ENCODE peak calls at places on chromosomes 6 and 20, in four cellular contexts. F is activated CD8-positive, alpha-beta memory T cell treated with anti-CD3 and anti-CD28 coated beads for 24 hours; G is HEK293T; K is AG09319. V is an unnamed sample.

GRCh38 chr6:149545258-149545753 is 537 bp downstream of the PPIL4 start:
- DNase-seq in F (peak), G (peak), K (no peak), V (peak)

GRCh38 chr6:55696501-55696900 is 117.5 kb upstream of the HMGCLL1 start:
- DNase-seq in F (no peak), G (no peak), K (no peak), V (no peak)

GRCh38 chr6:167394330-167394729 is 69.4 kb downstream of the TTLL2 start:
- DNase-seq in F (no peak), G (no peak), K (no peak), V (peak)

GRCh38 chr6:168184701-168185100 is 105.7 kb upstream of the FRMD1 start:
- DNase-seq in F (no peak), G (no peak), K (no peak), V (no peak)

GRCh38 chr20:23582293-23582692 is 14.0 kb upstream of the CST9L start:
- DNase-seq in F (no peak), G (no peak), K (no peak), V (no peak)

GRCh38 chr6:105243487-105243886 is 63.7 kb upstream of the POPDC3 start:
- DNase-seq in F (no peak), G (no peak), K (peak), V (no peak)

GRCh38 chr6:137261393-137262154 is 42.4 kb upstream of the IFNGR1 start:
- DNase-seq in F (no peak), G (no peak), K (no peak), V (peak)

GRCh38 chr6:158849899-158850806 is 31.0 kb upstream of the EZR start:
- DNase-seq in F (peak), G (no peak), K (no peak), V (no peak)

GRCh38 chr6:158017621-158018369 is 36.1 kb downstream of the SYNJ2 start:
- DNase-seq in F (no peak), G (no peak), K (no peak), V (no peak)

GRCh38 chr20:47438464-47439381 is 63.0 kb upstream of the NCOA3 start:
- DNase-seq in F (no peak), G (peak), K (no peak), V (no peak)

GRCh38 chr20:2984028-2984501 is 59.4 kb upstream of the GNRH2 start:
- DNase-seq in F (no peak), G (no peak), K (no peak), V (no peak)

GRCh38 chr20:35144694-35145093 is 2.4 kb downstream of the EDEM2 start:
- DNase-seq in F (no peak), G (no peak), K (no peak), V (no peak)

GRCh38 chr6:52729594-52729993 is 33.7 kb downstream of the GSTA2 start:
- DNase-seq in F (no peak), G (no peak), K (no peak), V (no peak)

GRCh38 chr20:45346291-45346718 is 1.9 kb downstream of the SDC4 start:
- DNase-seq in F (no peak), G (no peak), K (no peak), V (no peak)

GRCh38 chr6:139483082-139483481 is 108.6 kb upstream of the CITED2 start:
- DNase-seq in F (no peak), G (no peak), K (no peak), V (no peak)

GRCh38 chr20:25493137-25493536 is 85.7 kb downstream of the GINS1 start:
- DNase-seq in F (no peak), G (no peak), K (no peak), V (no peak)